ENCODE peak calls at places on chromosomes 3 and 15, in nine cellular contexts. T, P, K, N, F, Z, I, H and L are unnamed samples.

GRCh38 chr3:186035277-186035676 is 73.6 kb downstream of the ETV5 start:
- DNase-seq in T (no peak), P (no peak), K (no peak), N (peak), F (no peak), Z (no peak), I (no peak), H (no peak), L (no peak)

GRCh38 chr3:72036899-72037298 is 252.0 kb upstream of the PROK2 start:
- DNase-seq in T (no peak), P (no peak), K (no peak), N (peak), F (no peak), Z (no peak), I (no peak), H (peak), L (no peak)

GRCh38 chr3:194487289-194488006 is 646 bp upstream of the ATP13A3 start:
- DNase-seq in T (peak), P (peak), K (peak), N (no peak), F (peak), Z (peak), I (peak), H (no peak), L (no peak)

GRCh38 chr15:82852906-82853635 is 43.6 kb downstream of the WHAMM start:
- DNase-seq in T (no peak), P (no peak), K (no peak), N (no peak), F (no peak), Z (no peak), I (no peak), H (no peak), L (no peak)

GRCh38 chr3:181726351-181727121 is 14.8 kb downstream of the SOX2 start:
- DNase-seq in T (no peak), P (no peak), K (no peak), N (no peak), F (no peak), Z (no peak), I (no peak), H (no peak), L (peak)

GRCh38 chr3:77254967-77255831 is 215.3 kb downstream of the ROBO2 start:
- DNase-seq in T (no peak), P (no peak), K (no peak), N (peak), F (no peak), Z (peak), I (peak), H (peak), L (peak)

GRCh38 chr3:46962427-46962826 is 14.1 kb downstream of the CCDC12 start:
- DNase-seq in T (no peak), P (no peak), K (no peak), N (no peak), F (no peak), Z (no peak), I (no peak), H (no peak), L (no peak)

GRCh38 chr15:58279654-58280053 is 141.5 kb downstream of the AQP9 start:
- DNase-seq in T (no peak), P (no peak), K (no peak), N (no peak), F (no peak), Z (no peak), I (no peak), H (no peak), L (no peak)

GRCh38 chr3:42651248-42652091 is 2.0 kb upstream of the ZBTB47 start:
- DNase-seq in T (no peak), P (no peak), K (no peak), N (peak), F (no peak), Z (no peak), I (peak), H (peak), L (no peak)

GRCh38 chr15:39359736-39360135 is 221.1 kb upstream of the THBS1 start:
- DNase-seq in T (no peak), P (no peak), K (no peak), N (no peak), F (no peak), Z (no peak), I (no peak), H (no peak), L (no peak)

GRCh38 chr3:51673181-51673801 is 2.2 kb downstream of the TEX264 start:
- DNase-seq in T (no peak), P (no peak), K (no peak), N (no peak), F (no peak), Z (no peak), I (no peak), H (no peak), L (no peak)

GRCh38 chr3:32323605-32324004 is 68.0 kb upstream of the CMTM7 start:
- DNase-seq in T (no peak), P (no peak), K (no peak), N (no peak), F (no peak), Z (no peak), I (no peak), H (no peak), L (no peak)

GRCh38 chr15:76338555-76339301 is 2.2 kb downstream of the ISL2 start:
- DNase-seq in T (no peak), P (no peak), K (no peak), N (no peak), F (no peak), Z (no peak), I (no peak), H (no peak), L (no peak)

GRCh38 chr3:115648559-115648958 is 25.2 kb downstream of the GAP43 start:
- DNase-seq in T (no peak), P (no peak), K (no peak), N (peak), F (no peak), Z (no peak), I (no peak), H (peak), L (no peak)

GRCh38 chr3:124907957-124908356 is 20.8 kb upstream of the ITGB5 start:
- DNase-seq in T (no peak), P (no peak), K (no peak), N (no peak), F (no peak), Z (no peak), I (no peak), H (no peak), L (no peak)

GRCh38 chr3:115251509-115251908 is 104.4 kb upstream of the ZBTB20 start:
- DNase-seq in T (no peak), P (no peak), K (no peak), N (no peak), F (no peak), Z (no peak), I (peak), H (peak), L (no peak)

GRCh38 chr3:75078290-75078689 is 463.8 kb upstream of the CNTN3 start:
- DNase-seq in T (no peak), P (no peak), K (no peak), N (no peak), F (no peak), Z (no peak), I (no peak), H (no peak), L (no peak)

GRCh38 chr15:28264166-28264565 is 57.8 kb downstream of the HERC2 start:
- DNase-seq in T (no peak), P (no peak), K (no peak), N (no peak), F (no peak), Z (no peak), I (no peak), H (no peak), L (no peak)

GRCh38 chr3:7683431-7683830 is 818.2 kb upstream of the LMCD1 start:
- DNase-seq in T (no peak), P (no peak), K (no peak), N (no peak), F (no peak), Z (no peak), I (peak), H (no peak), L (no peak)

GRCh38 chr3:72031581-72031980 is 246.6 kb upstream of the PROK2 start:
- DNase-seq in T (no peak), P (peak), K (peak), N (peak), F (no peak), Z (no peak), I (no peak), H (peak), L (no peak)

GRCh38 chr15:32067115-32067514 is 36.8 kb downstream of the CHRNA7 start:
- DNase-seq in T (no peak), P (no peak), K (no peak), N (no peak), F (no peak), Z (no peak), I (no peak), H (no peak), L (no peak)

GRCh38 chr15:88982304-88982945 is 69.2 kb upstream of the MFGE8 start:
- DNase-seq in T (no peak), P (no peak), K (no peak), N (peak), F (no peak), Z (no peak), I (peak), H (peak), L (no peak)

GRCh38 chr3:11600501-11601282 is 43.0 kb downstream of the VGLL4 start:
- DNase-seq in T (no peak), P (no peak), K (no peak), N (peak), F (no peak), Z (no peak), I (peak), H (peak), L (no peak)

GRCh38 chr3:146184616-146185015 is 23.6 kb upstream of the PLOD2 start:
- DNase-seq in T (no peak), P (no peak), K (no peak), N (peak), F (no peak), Z (no peak), I (peak), H (peak), L (no peak)

GRCh38 chr15:42392309-42393024 is 33.2 kb downstream of the CAPN3 start:
- DNase-seq in T (no peak), P (no peak), K (no peak), N (peak), F (no peak), Z (no peak), I (no peak), H (no peak), L (peak)

GRCh38 chr3:189842681-189843602 is 211.8 kb downstream of the TP63 start:
- DNase-seq in T (no peak), P (no peak), K (no peak), N (no peak), F (no peak), Z (no peak), I (no peak), H (no peak), L (no peak)

GRCh38 chr15:101384276-101384675 is 89.2 kb upstream of the SNRPA1 start:
- DNase-seq in T (no peak), P (no peak), K (peak), N (no peak), F (no peak), Z (no peak), I (no peak), H (no peak), L (no peak)

GRCh38 chr15:92304239-92304975 is 89.3 kb upstream of the ST8SIA2 start:
- DNase-seq in T (no peak), P (no peak), K (no peak), N (no peak), F (no peak), Z (no peak), I (no peak), H (no peak), L (no peak)

GRCh38 chr15:43912208-43912607 is 85.4 kb downstream of the WDR76 start:
- DNase-seq in T (no peak), P (no peak), K (no peak), N (peak), F (no peak), Z (no peak), I (no peak), H (no peak), L (no peak)

GRCh38 chr3:190847423-190847822 is 15.1 kb downstream of the GMNC start:
- DNase-seq in T (no peak), P (no peak), K (no peak), N (no peak), F (no peak), Z (no peak), I (no peak), H (no peak), L (no peak)

GRCh38 chr3:136276049-136276755 is 26.1 kb downstream of the PCCB start:
- DNase-seq in T (no peak), P (no peak), K (no peak), N (no peak), F (no peak), Z (no peak), I (no peak), H (no peak), L (no peak)

GRCh38 chr3:105956311-105956710 is 87.5 kb upstream of the CBLB start:
- DNase-seq in T (no peak), P (no peak), K (no peak), N (peak), F (no peak), Z (no peak), I (no peak), H (peak), L (no peak)

GRCh38 chr3:64977308-64978100 is 289.7 kb upstream of the ADAMTS9 start:
- DNase-seq in T (no peak), P (no peak), K (no peak), N (peak), F (no peak), Z (no peak), I (peak), H (no peak), L (no peak)